ENCODE peak calls at places on chromosomes 12 and 14, in five cellular contexts. R is HepG2, Z is WTC11, T is K562, D is H1. U is an unnamed sample.
A peak's percentile ranks its signal among the peaks of the same experiment; 100 is the strongest.

GRCh38 chr12:109723311-109723791 is 9.7 kb downstream of the FAM222A start:
- DNase-seq in Z (no peak), T (no peak), D (no peak), R (no peak), U (no peak)

GRCh38 chr12:106309671-106310313 is 7.3 kb downstream of the TCP11L2 start:
- DNase-seq in R (no peak), D (no peak), T (no peak), Z (no peak), U (no peak)

GRCh38 chr12:2336409-2336829 is 283.6 kb downstream of the CACNA1C start:
- DNase-seq in D (no peak), Z (no peak), R (no peak), T (no peak), U (peak; percentile 85)

GRCh38 chr14:81436296-81437138 is 36.4 kb upstream of the STON2 start:
- DNase-seq in Z (peak; percentile 84), R (peak; percentile 54), T (peak; percentile 93), D (peak; percentile 87), U (no peak)

GRCh38 chr14:75458305-75458704 is 30.5 kb downstream of the JDP2 start:
- DNase-seq in T (no peak), R (no peak), Z (no peak), D (no peak), U (no peak)

GRCh38 chr12:110256780-110257431 is 24.1 kb upstream of the ATP2A2 start:
- DNase-seq in D (no peak), Z (no peak), T (no peak), R (no peak), U (no peak)

GRCh38 chr12:69473229-69473628 is 3.0 kb downstream of the FRS2 start:
- DNase-seq in D (no peak), Z (no peak), R (no peak), T (no peak), U (no peak)

GRCh38 chr12:63068857-63069442 is 82.1 kb downstream of the AVPR1A start:
- DNase-seq in T (peak; percentile 35), R (peak; percentile 33), D (no peak), Z (no peak), U (no peak)

GRCh38 chr12:10960260-10960659 is 21.2 kb upstream of the TAS2R14 start:
- DNase-seq in R (no peak), Z (no peak), T (no peak), D (no peak), U (no peak)

GRCh38 chr12:121009744-121010143 is 6.5 kb downstream of the C12orf43 start:
- DNase-seq in R (peak; percentile 49), D (no peak), Z (peak; percentile 64), T (no peak), U (no peak)

GRCh38 chr12:54282949-54283593 is 2.5 kb downstream of the HNRNPA1 start:
- DNase-seq in D (no peak), T (no peak), R (no peak), Z (no peak), U (no peak)
- TF ChIP-seq ATF2 in D (no peak), T (no peak), R (no peak), Z (no peak), U (no peak)

DNA sequence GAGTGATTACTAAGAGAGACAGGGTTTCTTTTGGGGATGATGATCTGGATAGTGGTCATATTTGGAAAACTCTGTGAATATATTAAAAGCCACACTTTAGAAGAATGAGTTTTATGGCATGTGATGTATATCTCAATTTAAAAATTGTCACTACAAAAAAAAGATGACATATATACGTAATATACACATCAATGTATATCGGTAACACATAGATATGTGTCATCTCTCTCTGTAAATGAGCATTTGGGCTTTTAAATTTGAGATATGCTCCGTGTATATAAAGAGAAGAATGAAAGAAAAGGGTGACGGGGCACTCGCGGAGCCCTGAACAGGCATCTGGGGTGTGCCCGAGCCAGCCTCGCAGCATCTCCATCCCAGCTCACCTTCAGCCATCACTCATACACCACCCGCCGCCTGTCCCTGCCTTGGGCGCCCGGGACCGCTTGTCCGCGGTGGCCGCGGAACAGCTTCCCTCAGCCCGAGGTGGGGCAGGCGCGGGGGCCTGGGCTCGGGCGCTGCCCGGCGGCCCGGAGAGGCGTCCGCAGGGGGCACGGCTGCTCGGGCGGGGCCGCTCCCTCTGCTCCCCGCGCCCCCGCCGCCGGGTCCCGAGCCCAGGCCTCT is 592 bp downstream of the SLC41A2 start:
- DNase-seq in R (no peak), D (no peak), Z (no peak), T (no peak), U (no peak)
- TF ChIP-seq ATF2 in R (no peak), D (no peak), Z (no peak), T (no peak), U (no peak)

GRCh38 chr12:13204428-13204827 is 7.9 kb downstream of the EMP1 start:
- DNase-seq in Z (no peak), T (no peak), R (no peak), D (no peak), U (no peak)
- TF ChIP-seq ATF2 in Z (no peak), T (no peak), R (no peak), D (no peak), U (no peak)

GRCh38 chr14:104688505-104688754 is 988 bp upstream of the INF2 start:
- DNase-seq in D (no peak), R (no peak), Z (no peak), T (no peak), U (no peak)
- TF ChIP-seq ATF2 in D (no peak), R (no peak), Z (no peak), T (no peak), U (no peak)

DNA sequence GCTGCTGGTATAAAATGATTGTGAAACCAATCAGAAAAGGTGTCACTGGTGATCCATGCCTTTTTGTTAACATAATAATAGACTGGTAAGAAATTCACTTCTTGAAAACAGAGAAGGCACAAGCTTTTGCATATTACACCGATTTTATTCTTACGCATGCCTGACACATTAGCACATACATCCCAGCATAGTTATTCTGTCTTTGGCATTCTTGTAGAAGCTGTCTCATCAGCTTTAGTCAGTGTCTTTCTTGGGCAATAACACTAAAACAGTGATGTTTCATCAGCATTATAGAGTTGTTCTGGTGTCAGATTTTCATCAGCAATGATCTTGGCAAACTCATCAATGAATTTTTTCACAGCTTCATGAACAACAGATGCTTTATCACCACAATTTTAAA is 283.4 kb upstream of the TMTC1 start:
- DNase-seq in T (no peak), Z (no peak), D (no peak), R (no peak), U (no peak)
- TF ChIP-seq ATF2 in T (no peak), Z (no peak), D (no peak), R (no peak), U (no peak)

DNA sequence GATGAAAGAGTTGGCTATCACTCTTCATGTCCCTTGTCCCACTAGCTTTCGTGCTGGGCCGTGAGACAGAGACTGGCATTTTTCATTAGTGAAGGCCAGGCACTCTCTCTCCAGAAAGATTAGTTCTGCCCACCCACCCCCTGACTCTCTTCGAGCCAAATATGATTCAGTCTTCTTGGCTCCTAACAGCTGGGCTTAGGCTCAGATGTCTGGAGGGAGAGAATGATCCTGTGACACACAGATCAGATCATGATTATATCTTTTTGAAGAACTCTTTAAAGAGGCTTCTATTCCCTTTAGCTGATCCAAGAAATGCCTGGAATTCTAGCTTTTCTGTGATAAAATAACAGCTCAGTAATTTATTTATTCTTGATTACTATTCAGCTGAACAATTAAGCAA is 5.2 kb upstream of the GNG2 start:
- DNase-seq in R (no peak), Z (no peak), T (no peak), D (no peak), U (no peak)
- TF ChIP-seq ATF2 in R (no peak), Z (no peak), T (no peak), D (no peak), U (no peak)

DNA sequence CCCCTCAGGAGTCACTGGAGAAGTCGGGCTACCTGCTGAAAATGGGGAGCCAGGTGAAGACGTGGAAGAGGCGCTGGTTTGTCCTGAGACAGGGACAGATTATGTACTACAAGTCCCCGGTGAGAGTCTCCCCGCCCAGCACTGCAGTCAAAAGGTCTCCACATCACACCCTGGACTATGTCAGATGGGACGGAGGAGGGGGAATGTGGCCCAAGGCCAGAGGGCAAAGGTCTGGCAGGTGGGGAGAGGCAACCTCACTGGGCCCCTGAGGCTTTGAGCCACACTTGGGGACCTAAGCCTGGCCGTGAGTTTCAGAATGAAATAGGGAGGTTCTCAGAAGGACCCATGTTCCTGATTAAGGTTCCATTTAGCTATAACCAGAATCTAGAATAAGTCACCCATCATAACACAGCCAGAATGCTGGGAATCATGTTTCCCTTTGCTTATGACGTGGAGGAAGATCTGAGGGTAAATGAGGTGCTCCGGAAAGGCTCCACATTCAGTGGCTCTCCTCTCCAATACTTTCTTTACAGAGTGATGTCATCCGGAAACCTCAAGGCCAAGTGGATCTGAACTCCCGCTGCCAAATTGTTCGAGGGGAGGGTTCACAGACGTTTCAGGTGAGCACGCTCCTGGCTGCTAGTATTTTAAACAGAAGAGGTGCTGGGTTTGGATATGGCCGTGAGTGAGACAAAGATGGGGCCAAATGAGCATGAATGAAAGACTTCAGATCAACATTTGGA is 26.6 kb downstream of the PIGH start:
- DNase-seq in D (no peak), T (no peak), Z (no peak), R (no peak), U (no peak)
- TF ChIP-seq ATF2 in D (no peak), T (no peak), Z (no peak), R (no peak), U (no peak)

GRCh38 chr12:24045816-24046257 is 96.4 kb upstream of the SOX5 start:
- DNase-seq in R (peak; percentile 87), Z (no peak), D (no peak), T (no peak), U (no peak)
- TF ChIP-seq ATF2 in R (no peak), Z (no peak), D (no peak), T (no peak), U (no peak)

GRCh38 chr14:79802096-79802495 is 409.2 kb downstream of the DIO2 start:
- DNase-seq in T (no peak), D (no peak), R (no peak), Z (no peak), U (no peak)
- TF ChIP-seq ATF2 in T (no peak), D (no peak), R (no peak), Z (no peak), U (no peak)

DNA sequence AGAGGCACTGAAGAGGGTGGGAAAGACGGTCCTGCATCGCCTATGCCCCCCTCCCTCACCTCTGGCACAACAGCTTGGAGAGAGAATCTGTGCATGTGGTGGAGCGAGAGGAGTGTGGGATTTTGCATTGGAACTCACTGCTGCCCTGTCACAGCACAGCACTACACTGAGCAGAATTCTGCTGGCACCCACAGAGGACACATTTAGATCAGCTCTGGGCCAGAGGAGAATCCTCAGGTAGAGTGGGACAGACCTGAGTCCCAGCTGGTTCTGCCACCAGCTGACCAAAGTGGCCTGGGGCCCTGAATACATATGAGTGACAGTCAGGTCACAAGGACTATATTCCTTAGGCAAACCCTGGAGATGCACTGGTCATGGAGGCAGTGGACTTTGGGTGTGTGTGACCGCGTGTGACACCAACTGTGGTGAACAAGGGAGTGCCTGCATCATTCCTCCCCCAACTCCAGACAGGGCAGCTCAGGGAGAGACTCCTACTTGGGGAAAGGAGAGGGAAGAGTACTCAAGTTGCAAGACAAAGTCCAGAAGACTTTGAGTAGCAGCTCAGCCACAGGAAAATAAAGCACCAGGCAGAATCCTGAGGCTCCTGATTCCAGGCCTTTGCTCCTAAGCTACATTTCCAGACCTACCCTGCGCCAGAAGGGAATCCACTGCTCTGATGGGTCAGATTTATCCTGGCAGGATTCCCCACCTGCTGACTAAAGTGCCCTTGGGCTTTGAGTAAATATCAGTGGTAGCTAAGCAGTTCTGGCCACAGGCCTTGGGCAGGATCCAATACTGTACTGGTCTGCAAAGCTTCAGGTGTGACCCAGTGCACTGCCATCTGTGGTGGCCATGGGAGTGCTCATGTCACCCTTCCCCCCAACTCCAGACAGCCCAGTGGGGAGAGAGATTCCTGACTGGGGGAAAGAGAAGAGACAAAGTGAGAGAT is 10.6 kb upstream of the ACOT1 start:
- DNase-seq in T (peak; percentile 1), D (no peak), Z (no peak), R (peak; percentile 57), U (no peak)
- TF ChIP-seq ATF2 in T (no peak), D (no peak), Z (no peak), R (no peak), U (no peak)

U was measured in GM12878.